ENCODE peak calls at places on chromosomes 2 and 18, in seven cellular contexts. L is HCT116, W is HepG2, I is H1, Z is WTC11, A is K562, T is GM12878. D is an unnamed sample.

GRCh38 chr2:202883987-202884675 is 12.6 kb upstream of the ICA1L start:
- DNase-seq in I (no peak), W (no peak), A (peak; percentile 13), L (no peak), Z (no peak), T (no peak), D (no peak)

GRCh38 chr2:99864561-99865216 is 277.7 kb downstream of the AFF3 start:
- DNase-seq in L (no peak), Z (no peak), W (no peak), A (no peak), T (no peak), I (no peak), D (no peak)

GRCh38 chr2:202152104-202152771 is 79.2 kb downstream of the KIAA2012 start:
- DNase-seq in Z (no peak), W (no peak), I (no peak), L (no peak), A (no peak), T (no peak), D (no peak)

GRCh38 chr18:13464432-13465125 is 246.0 kb downstream of the LDLRAD4 start:
- DNase-seq in L (no peak), W (no peak), T (peak; percentile 44), Z (no peak), A (no peak), I (no peak), D (no peak)

GRCh38 chr2:4914551-4914950 is 777.6 kb upstream of the SOX11 start:
- DNase-seq in T (no peak), L (no peak), W (no peak), Z (no peak), I (no peak), A (no peak), D (no peak)

GRCh38 chr2:215413484-215413777 is 22.4 kb downstream of the FN1 start:
- DNase-seq in I (no peak), L (no peak), W (no peak), T (no peak), A (no peak), Z (no peak), D (no peak)

GRCh38 chr18:45359275-45360009 is 255.8 kb upstream of the SLC14A2 start:
- DNase-seq in W (no peak), I (no peak), Z (no peak), L (no peak), A (no peak), T (no peak), D (no peak)

GRCh38 chr2:193885419-193885818 is 1690.7 kb upstream of the TMEFF2 start:
- DNase-seq in A (no peak), T (no peak), Z (no peak), L (no peak), I (no peak), W (no peak), D (no peak)

GRCh38 chr2:170176212-170176611 is 1.7 kb upstream of the MYO3B start:
- DNase-seq in Z (no peak), A (no peak), T (no peak), I (no peak), W (no peak), L (no peak), D (no peak)

GRCh38 chr2:184261818-184262217 is 336.5 kb upstream of the ZNF804A start:
- DNase-seq in L (no peak), W (no peak), A (no peak), I (no peak), Z (no peak), T (no peak), D (no peak)

GRCh38 chr2:128505150-128505490 is 186.5 kb upstream of the HS6ST1 start:
- DNase-seq in L (no peak), A (no peak), Z (no peak), T (no peak), I (no peak), W (no peak), D (no peak)

GRCh38 chr18:68449292-68449691 is 265.6 kb downstream of the TMX3 start:
- DNase-seq in W (no peak), T (no peak), L (no peak), I (no peak), Z (no peak), A (no peak), D (no peak)

GRCh38 chr2:55119711-55120487 is 69.6 kb upstream of the RTN4 start:
- DNase-seq in A (no peak), L (no peak), I (no peak), W (no peak), Z (no peak), T (no peak), D (no peak)

GRCh38 chr2:219570194-219570923 is 980 bp downstream of the OBSL1 start:
- DNase-seq in T (no peak), I (no peak), L (no peak), A (peak; percentile 21), Z (peak; percentile 44), W (no peak), D (peak; percentile 53)

GRCh38 chr2:46547223-46548102 is 68.1 kb downstream of the TMEM247 start:
- DNase-seq in Z (no peak), A (no peak), I (no peak), L (no peak), W (peak; percentile 91), T (no peak), D (no peak)

GRCh38 chr18:12248926-12249720 is 5.0 kb upstream of the CIDEA start:
- DNase-seq in I (no peak), T (no peak), W (no peak), L (no peak), Z (no peak), A (no peak), D (no peak)
- TF ChIP-seq SP1 in I (no peak), T (no peak), W (no peak), L (no peak), Z (no peak), A (no peak), D (no peak)

DNA sequence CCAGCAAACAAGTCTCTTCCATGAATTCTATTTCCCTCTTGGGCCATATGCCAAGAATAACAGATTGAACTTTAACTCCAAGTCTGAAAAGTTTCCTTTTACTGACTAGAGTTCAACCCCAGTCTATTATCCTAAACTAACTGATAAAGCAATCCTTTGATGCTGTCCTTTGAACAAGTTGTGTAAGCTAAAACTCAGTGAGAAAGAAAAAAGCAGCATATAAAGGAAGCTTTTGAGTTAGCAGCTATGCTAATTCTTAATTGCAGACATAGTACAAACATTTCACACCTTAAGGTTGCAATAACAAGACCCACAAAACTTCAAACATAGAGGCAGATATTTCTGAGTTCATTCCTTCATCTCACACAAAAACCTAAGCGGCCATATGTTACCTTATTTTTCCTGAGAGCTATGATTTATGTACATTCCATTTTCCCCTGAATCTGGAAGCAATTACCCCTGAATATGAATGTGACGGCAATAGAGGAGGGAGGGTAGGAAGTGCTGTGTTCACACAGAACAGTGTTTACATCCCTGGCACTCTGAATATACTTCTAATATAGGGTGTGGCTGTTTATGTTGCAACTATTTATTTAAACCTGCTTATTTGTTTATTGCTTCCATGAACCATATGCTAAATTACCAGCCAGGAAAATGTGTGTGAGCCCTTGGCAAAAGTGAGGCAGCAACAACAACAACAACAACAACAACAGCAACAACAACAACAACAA is 180.6 kb downstream of the IRS1 start:
- DNase-seq in I (no peak), A (no peak), L (peak; percentile 27), Z (no peak), W (peak; percentile 98), T (no peak), D (no peak)
- TF ChIP-seq SP1 in I (no peak), A (no peak), L (peak; percentile 60), Z (no peak), W (no peak), T (no peak), D (no peak)

GRCh38 chr18:57353940-57354461 is 1.6 kb downstream of the ST8SIA3 start:
- DNase-seq in L (no peak), Z (peak; percentile 85), W (peak; percentile 2), A (peak; percentile 54), I (peak; percentile 67), T (no peak), D (peak; percentile 74)
- TF ChIP-seq SP1 in L (no peak), Z (peak; percentile 75), W (no peak), A (no peak), I (no peak), T (no peak), D (no peak)

GRCh38 chr18:61589724-61590065 is 256.5 kb downstream of the CDH20 start:
- DNase-seq in A (no peak), L (no peak), Z (no peak), T (no peak), I (no peak), W (no peak), D (no peak)
- TF ChIP-seq SP1 in A (no peak), L (no peak), Z (no peak), T (no peak), I (no peak), W (no peak), D (no peak)